ENCODE peak calls at places on chromosomes 7 and 10, in four cellular contexts. E, H, C and Q are unnamed samples.
A peak's percentile ranks its signal among the peaks of the same experiment; 100 is the strongest.

GRCh38 chr10:132096223-132096622 is 30.5 kb downstream of the JAKMIP3 start:
- DNase-seq in H (no peak), C (no peak), E (peak; percentile 15), Q (peak; percentile 7)

GRCh38 chr7:1087462-1087809 is 477 bp upstream of the GPER1 start:
- DNase-seq in C (no peak), H (no peak), E (peak; percentile 44), Q (peak; percentile 52)

GRCh38 chr7:92359801-92360200 is 87.5 kb upstream of the GATAD1 start:
- DNase-seq in H (no peak), C (no peak), E (peak; percentile 10), Q (peak; percentile 20)

GRCh38 chr10:63376560-63377304 is 89.0 kb downstream of the JMJD1C start:
- DNase-seq in H (no peak), E (peak; percentile 60), C (no peak), Q (peak; percentile 72)

GRCh38 chr10:130396044-130396443 is 259.9 kb downstream of the GLRX3 start:
- DNase-seq in H (peak; percentile 12), E (no peak), C (no peak), Q (no peak)

GRCh38 chr7:209416-209815 is 17.0 kb downstream of the FAM20C start:
- DNase-seq in C (no peak), E (no peak), H (no peak), Q (no peak)

GRCh38 chr10:101467286-101467770 is 113.4 kb downstream of the BTRC start:
- DNase-seq in H (peak; percentile 42), C (peak; percentile 72), E (peak; percentile 78), Q (peak; percentile 80)

GRCh38 chr7:11458736-11459483 is 373.1 kb downstream of the THSD7A start:
- DNase-seq in H (no peak), C (no peak), E (peak; percentile 78), Q (peak; percentile 90)

GRCh38 chr7:101390901-101391301 is 28.2 kb downstream of the COL26A1 start:
- DNase-seq in C (peak; percentile 76), H (peak; percentile 69), E (no peak), Q (peak; percentile 57)

GRCh38 chr7:46208635-46209525 is 287.8 kb upstream of the IGFBP3 start:
- DNase-seq in C (no peak), E (no peak), H (no peak), Q (no peak)

GRCh38 chr10:83332695-83333094 is 806.6 kb upstream of the GHITM start:
- DNase-seq in E (no peak), H (no peak), C (no peak), Q (no peak)

GRCh38 chr7:105773030-105773460 is 103.4 kb downstream of the ATXN7L1 start:
- DNase-seq in H (peak; percentile 57), C (no peak), E (no peak), Q (no peak)

GRCh38 chr7:123771846-123772245 is 23.0 kb upstream of the WASL start:
- DNase-seq in H (no peak), C (no peak), E (no peak), Q (no peak)
- H4K91ac ChIP-seq in H (no peak overlapping the region), C (no peak overlapping the region), E (no peak overlapping the region), Q (no peak overlapping the region)

GRCh38 chr10:107767185-107767584 is 602.7 kb upstream of the SORCS1 start:
- DNase-seq in H (no peak), E (no peak), C (no peak), Q (no peak)

GRCh38 chr10:107771066-107771465 is 606.6 kb upstream of the SORCS1 start:
- DNase-seq in E (no peak), C (no peak), H (no peak), Q (no peak)
- H4K91ac ChIP-seq in E (no peak overlapping the region), C (no peak overlapping the region), H (no peak overlapping the region), Q (peak overlapping the region; percentile 50)

DNA sequence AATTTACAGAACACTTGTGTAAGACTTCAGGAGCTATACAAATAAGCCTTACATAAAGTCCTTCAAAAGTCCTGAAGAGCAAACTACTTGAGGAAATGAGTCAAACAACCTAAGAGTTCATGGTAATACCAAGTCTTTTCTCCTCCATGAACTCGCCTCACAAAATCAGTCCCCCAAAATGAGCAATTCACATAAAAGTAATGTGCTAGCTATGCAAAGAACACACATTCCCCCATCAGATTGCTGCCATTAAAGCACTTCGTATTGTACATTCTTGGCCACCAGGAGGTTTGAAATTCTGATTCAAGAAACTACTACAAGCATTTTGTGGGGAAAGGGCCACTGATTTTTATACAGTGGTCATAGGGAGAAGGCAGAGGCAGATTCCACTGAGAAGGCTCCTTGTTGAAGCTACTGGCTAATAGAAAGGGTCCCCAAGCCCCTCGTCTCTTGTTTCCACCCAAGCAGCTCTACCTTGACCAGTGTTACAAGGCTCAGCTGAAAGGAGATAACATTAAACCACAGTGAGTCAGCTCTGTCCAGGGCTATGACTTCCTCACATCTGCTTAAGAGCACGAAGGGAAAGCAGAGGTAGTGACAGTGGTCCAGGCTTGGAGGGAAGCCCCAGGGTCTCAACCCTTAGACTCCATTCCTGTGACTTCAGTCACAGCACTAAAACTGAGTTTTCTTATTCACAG is 115.2 kb upstream of the CDK1 start:
- DNase-seq in H (no peak), C (no peak), E (peak; percentile 47), Q (peak; percentile 67)
- H4K91ac ChIP-seq in H (no peak overlapping the region), C (no peak overlapping the region), E (no peak overlapping the region), Q (no peak overlapping the region)

DNA sequence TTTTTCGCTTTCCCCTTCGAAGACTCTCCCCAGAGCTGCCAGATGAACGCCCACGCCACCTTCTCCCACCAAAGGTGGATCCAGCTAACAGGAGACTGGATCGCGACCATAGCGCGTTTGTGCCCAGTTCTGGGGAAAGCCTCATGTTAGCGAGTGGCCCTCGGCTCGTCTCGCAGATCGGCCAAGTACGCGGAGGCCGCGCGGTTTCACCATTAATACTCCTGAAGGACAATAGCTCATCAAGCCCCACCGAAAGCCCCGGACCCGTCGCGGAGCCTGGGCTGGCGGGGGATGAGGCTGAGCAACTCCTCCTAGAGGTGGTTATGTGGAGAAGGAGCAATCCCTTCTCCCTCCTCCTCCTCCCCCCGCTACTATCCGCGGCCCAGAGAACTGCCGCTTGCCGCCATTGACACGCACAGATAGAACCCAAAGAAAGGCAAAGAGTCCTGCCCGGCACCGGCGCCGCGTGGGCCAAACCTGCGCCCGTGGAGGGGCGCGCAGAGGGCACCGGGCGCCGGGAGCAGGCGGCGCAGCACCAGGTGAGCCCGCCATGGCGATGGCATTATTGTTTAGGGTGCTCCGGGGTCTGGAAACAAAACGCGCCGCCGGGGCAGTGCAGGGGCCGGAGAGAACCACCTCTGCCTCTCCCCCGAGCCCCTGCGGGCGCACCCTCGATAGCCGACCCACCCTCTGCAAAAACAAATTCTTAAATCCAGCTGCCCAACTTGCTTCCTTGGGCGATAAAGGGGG is at the start of gene MACROH2A2:
- DNase-seq in E (peak; percentile 66), C (peak; percentile 77), H (peak; percentile 84), Q (peak; percentile 75)
- H4K91ac ChIP-seq in E (peak within 1 kb of the TSS; percentile 76), C (peak within 1 kb of the TSS; percentile 41), H (no peak within 1 kb of the TSS), Q (no peak within 1 kb of the TSS)